ENCODE peak calls at places on chromosomes 11 and 22, in ten cellular contexts. U, N, S, X, W, G, T, R, E and B are unnamed samples.

GRCh38 chr11:133934599-133935550 is 21.9 kb downstream of the IGSF9B start:
- DNase-seq in U (no peak), N (no peak), S (peak), X (peak), W (no peak), G (no peak), T (no peak), R (no peak), E (peak), B (peak)

GRCh38 chr22:50218996-50219727 is 18.4 kb downstream of the SELENOO start:
- DNase-seq in U (no peak), N (peak), S (peak), X (peak), W (peak), G (peak), T (peak), R (peak), E (peak), B (peak)

GRCh38 chr11:128603003-128603715 is 15.8 kb upstream of the ETS1 start:
- DNase-seq in U (no peak), N (no peak), S (no peak), X (no peak), W (no peak), G (no peak), T (no peak), R (no peak), E (no peak), B (no peak)

GRCh38 chr22:50398698-50399648 is 55.8 kb downstream of the PPP6R2 start:
- DNase-seq in U (no peak), N (no peak), S (no peak), X (no peak), W (no peak), G (no peak), T (peak), R (no peak), E (no peak), B (no peak)

GRCh38 chr11:86926975-86927374 is 28.2 kb downstream of the FZD4 start:
- DNase-seq in U (no peak), N (no peak), S (no peak), X (peak), W (no peak), G (no peak), T (no peak), R (no peak), E (no peak), B (no peak)

GRCh38 chr11:20051783-20052399 is 108.4 kb downstream of the DBX1 start:
- DNase-seq in U (no peak), N (no peak), S (no peak), X (no peak), W (no peak), G (no peak), T (no peak), R (no peak), E (no peak), B (no peak)

GRCh38 chr22:35390933-35391332 is 9.0 kb upstream of the MCM5 start:
- DNase-seq in U (no peak), N (no peak), S (no peak), X (no peak), W (no peak), G (no peak), T (no peak), R (no peak), E (no peak), B (no peak)

GRCh38 chr22:46737105-46737975 is 712 bp downstream of the CERK start:
- DNase-seq in U (peak), N (no peak), S (no peak), X (peak), W (peak), G (peak), T (peak), R (peak), E (peak), B (no peak)

GRCh38 chr11:34215806-34216453 is 110.5 kb downstream of the NAT10 start:
- DNase-seq in U (no peak), N (no peak), S (no peak), X (peak), W (no peak), G (no peak), T (no peak), R (peak), E (no peak), B (no peak)

GRCh38 chr22:29115682-29116313 is 43.0 kb downstream of the KREMEN1 start:
- DNase-seq in U (no peak), N (no peak), S (no peak), X (peak), W (no peak), G (no peak), T (no peak), R (no peak), E (no peak), B (no peak)

GRCh38 chr11:44989831-44990566 is 39.3 kb upstream of the TP53I11 start:
- DNase-seq in U (no peak), N (no peak), S (peak), X (no peak), W (no peak), G (no peak), T (peak), R (no peak), E (no peak), B (no peak)

GRCh38 chr22:44648821-44649566 is 53.0 kb upstream of the PRR5 start:
- DNase-seq in U (no peak), N (no peak), S (peak), X (peak), W (peak), G (no peak), T (no peak), R (peak), E (no peak), B (no peak)

GRCh38 chr22:24432059-24432853 is 4.9 kb downstream of the ADORA2A start:
- DNase-seq in U (peak), N (no peak), S (peak), X (peak), W (no peak), G (peak), T (peak), R (peak), E (peak), B (peak)

GRCh38 chr11:10809373-10810199 is 860 bp upstream of the EIF4G2 start:
- DNase-seq in U (peak), N (no peak), S (no peak), X (peak), W (peak), G (peak), T (peak), R (peak), E (peak), B (peak)

DNA sequence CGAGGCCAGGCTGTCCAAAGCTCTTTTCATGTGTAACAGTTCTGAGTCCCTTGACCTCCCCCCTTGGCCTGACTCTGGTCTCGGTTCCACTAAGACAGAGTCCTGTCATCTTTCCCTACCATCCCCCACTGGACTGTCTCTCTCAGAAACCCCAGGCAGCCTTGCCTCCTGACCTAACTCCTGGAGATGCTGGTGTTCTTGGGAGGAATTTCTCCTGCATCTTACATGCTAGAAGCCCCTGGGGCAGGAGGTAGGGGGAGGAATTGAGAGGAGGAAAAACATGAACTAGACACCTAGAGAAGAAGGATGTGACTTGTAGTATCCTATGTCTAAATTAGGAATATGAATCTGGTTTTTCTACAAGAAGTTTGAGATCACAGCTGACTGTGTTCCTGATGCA is 648 bp upstream of the IL18BP start:
- DNase-seq in U (no peak), N (no peak), S (no peak), X (no peak), W (no peak), G (no peak), T (no peak), R (no peak), E (no peak), B (no peak)
- H3K27ac ChIP-seq in U (no peak), N (peak), S (peak), X (no peak), W (no peak), G (no peak), T (no peak), R (no peak), E (peak), B (no peak)

GRCh38 chr11:46002146-46002545 is 79.7 kb downstream of the LARGE2 start:
- DNase-seq in U (no peak), N (no peak), S (no peak), X (no peak), W (no peak), G (no peak), T (no peak), R (no peak), E (no peak), B (no peak)
- H3K27ac ChIP-seq in U (no peak), N (no peak), S (no peak), X (no peak), W (no peak), G (no peak), T (no peak), R (peak), E (no peak), B (no peak)

GRCh38 chr11:12142909-12143308 is 32.5 kb downstream of the MICAL2 start:
- DNase-seq in U (no peak), N (no peak), S (no peak), X (no peak), W (no peak), G (no peak), T (no peak), R (no peak), E (no peak), B (no peak)
- H3K27ac ChIP-seq in U (no peak), N (peak), S (no peak), X (no peak), W (peak), G (no peak), T (no peak), R (peak), E (peak), B (peak)

GRCh38 chr22:37777122-37777687 is 30.5 kb upstream of the GCAT start:
- DNase-seq in U (peak), N (peak), S (peak), X (peak), W (no peak), G (peak), T (peak), R (peak), E (no peak), B (peak)
- H3K27ac ChIP-seq in U (peak), N (no peak), S (no peak), X (peak), W (no peak), G (peak), T (peak), R (peak), E (peak), B (peak)

GRCh38 chr11:62418733-62419132 is at the start of gene SCGB1A1:
- DNase-seq in U (no peak), N (no peak), S (no peak), X (no peak), W (no peak), G (no peak), T (no peak), R (no peak), E (no peak), B (no peak)

GRCh38 chr11:62419560-62420342 is 918 bp downstream of the SCGB1A1 start:
- DNase-seq in U (no peak), N (no peak), S (no peak), X (peak), W (no peak), G (no peak), T (no peak), R (peak), E (no peak), B (no peak)

GRCh38 chr11:62413060-62413696 is 5.7 kb upstream of the SCGB1A1 start:
- DNase-seq in U (no peak), N (no peak), S (no peak), X (no peak), W (no peak), G (no peak), T (no peak), R (no peak), E (no peak), B (no peak)

GRCh38 chr11:62418136-62418535 is 697 bp upstream of the SCGB1A1 start:
- DNase-seq in U (no peak), N (no peak), S (no peak), X (no peak), W (no peak), G (no peak), T (no peak), R (no peak), E (no peak), B (no peak)

GRCh38 chr11:62416596-62416995 is 2.2 kb upstream of the SCGB1A1 start:
- DNase-seq in U (no peak), N (no peak), S (no peak), X (no peak), W (no peak), G (no peak), T (no peak), R (no peak), E (no peak), B (no peak)
- H3K27ac ChIP-seq in U (no peak), N (no peak), S (no peak), X (no peak), W (no peak), G (no peak), T (no peak), R (no peak), E (no peak), B (no peak)